ENCODE peak calls at places on chromosomes 7 and 10, in seven cellular contexts. One of them, this sample, is unnamed.

GRCh38 chr10:31669367-31669766 is 259.3 kb downstream of the ARHGAP12 start:
- DNase-seq in activated gamma-delta T cell treated with Interleukin-2 at 50 U/mL for 16 hours: no peak
- DNase-seq in GM23338: no peak
- DNase-seq in ACHN: no peak
- DNase-seq in psoas muscle: no peak
- DNase-seq in glutamatergic neuron: no peak
- DNase-seq in mucosa of descending colon: no peak
- DNase-seq in this sample: no peak

GRCh38 chr10:15324611-15325010 is 46.5 kb downstream of the FAM171A1 start:
- DNase-seq in activated gamma-delta T cell treated with Interleukin-2 at 50 U/mL for 16 hours: no peak
- DNase-seq in ACHN: no peak
- DNase-seq in GM23338: no peak
- DNase-seq in mucosa of descending colon: no peak
- DNase-seq in psoas muscle: no peak
- DNase-seq in glutamatergic neuron: no peak
- DNase-seq in this sample: no peak

GRCh38 chr7:154698726-154699291 is 304.1 kb downstream of the PAXIP1 start:
- DNase-seq in GM23338: no peak
- DNase-seq in psoas muscle: no peak
- DNase-seq in ACHN: peak
- DNase-seq in glutamatergic neuron: no peak
- DNase-seq in mucosa of descending colon: no peak
- DNase-seq in activated gamma-delta T cell treated with Interleukin-2 at 50 U/mL for 16 hours: no peak
- DNase-seq in this sample: no peak

GRCh38 chr7:137670521-137671064 is 176.2 kb downstream of the DGKI start:
- DNase-seq in GM23338: no peak
- DNase-seq in glutamatergic neuron: no peak
- DNase-seq in psoas muscle: no peak
- DNase-seq in activated gamma-delta T cell treated with Interleukin-2 at 50 U/mL for 16 hours: no peak
- DNase-seq in mucosa of descending colon: no peak
- DNase-seq in ACHN: no peak
- DNase-seq in this sample: no peak

GRCh38 chr7:138697535-138698182 is 3.5 kb downstream of the SVOPL start:
- DNase-seq in psoas muscle: no peak
- DNase-seq in activated gamma-delta T cell treated with Interleukin-2 at 50 U/mL for 16 hours: no peak
- DNase-seq in mucosa of descending colon: no peak
- DNase-seq in GM23338: no peak
- DNase-seq in ACHN: no peak
- DNase-seq in glutamatergic neuron: no peak
- DNase-seq in this sample: no peak

GRCh38 chr7:27873981-27874957 is 134.3 kb downstream of the TAX1BP1 start:
- DNase-seq in mucosa of descending colon: peak
- DNase-seq in GM23338: no peak
- DNase-seq in ACHN: peak
- DNase-seq in activated gamma-delta T cell treated with Interleukin-2 at 50 U/mL for 16 hours: no peak
- DNase-seq in psoas muscle: peak
- DNase-seq in glutamatergic neuron: no peak
- DNase-seq in this sample: no peak

GRCh38 chr10:5536486-5536885 is 11.7 kb downstream of the CALML3 start:
- DNase-seq in GM23338: no peak
- DNase-seq in activated gamma-delta T cell treated with Interleukin-2 at 50 U/mL for 16 hours: no peak
- DNase-seq in mucosa of descending colon: no peak
- DNase-seq in glutamatergic neuron: no peak
- DNase-seq in psoas muscle: no peak
- DNase-seq in ACHN: no peak
- DNase-seq in this sample: no peak

GRCh38 chr7:1703475-1704325 is 33.6 kb downstream of the ELFN1 start:
- DNase-seq in activated gamma-delta T cell treated with Interleukin-2 at 50 U/mL for 16 hours: peak
- DNase-seq in ACHN: no peak
- DNase-seq in glutamatergic neuron: no peak
- DNase-seq in psoas muscle: no peak
- DNase-seq in GM23338: peak
- DNase-seq in mucosa of descending colon: no peak
- DNase-seq in this sample: no peak

GRCh38 chr7:98212532-98213041 is 1.3 kb downstream of the BHLHA15 start:
- DNase-seq in psoas muscle: no peak
- DNase-seq in mucosa of descending colon: peak
- DNase-seq in activated gamma-delta T cell treated with Interleukin-2 at 50 U/mL for 16 hours: no peak
- DNase-seq in glutamatergic neuron: no peak
- DNase-seq in ACHN: no peak
- DNase-seq in GM23338: no peak
- DNase-seq in this sample: no peak

GRCh38 chr7:7177044-7177517 is 5.3 kb upstream of the C1GALT1 start:
- DNase-seq in activated gamma-delta T cell treated with Interleukin-2 at 50 U/mL for 16 hours: no peak
- DNase-seq in glutamatergic neuron: no peak
- DNase-seq in GM23338: peak
- DNase-seq in psoas muscle: no peak
- DNase-seq in ACHN: peak
- DNase-seq in mucosa of descending colon: no peak
- DNase-seq in this sample: no peak

GRCh38 chr10:57692255-57692980 is 575.3 kb downstream of the IPMK start:
- DNase-seq in glutamatergic neuron: no peak
- DNase-seq in GM23338: peak
- DNase-seq in psoas muscle: no peak
- DNase-seq in activated gamma-delta T cell treated with Interleukin-2 at 50 U/mL for 16 hours: no peak
- DNase-seq in mucosa of descending colon: no peak
- DNase-seq in ACHN: peak
- DNase-seq in this sample: no peak

GRCh38 chr7:82562716-82563404 is 119.3 kb upstream of the CACNA2D1 start:
- DNase-seq in psoas muscle: no peak
- DNase-seq in mucosa of descending colon: no peak
- DNase-seq in ACHN: peak
- DNase-seq in GM23338: peak
- DNase-seq in activated gamma-delta T cell treated with Interleukin-2 at 50 U/mL for 16 hours: no peak
- DNase-seq in glutamatergic neuron: no peak
- DNase-seq in this sample: no peak

GRCh38 chr10:53997953-53998352 is 803.1 kb downstream of the PCDH15 start:
- DNase-seq in glutamatergic neuron: no peak
- DNase-seq in mucosa of descending colon: no peak
- DNase-seq in psoas muscle: no peak
- DNase-seq in ACHN: peak
- DNase-seq in GM23338: peak
- DNase-seq in activated gamma-delta T cell treated with Interleukin-2 at 50 U/mL for 16 hours: no peak
- DNase-seq in this sample: no peak

GRCh38 chr10:21517134-21517982 is 8.1 kb downstream of the SKIDA1 start:
- DNase-seq in mucosa of descending colon: peak
- DNase-seq in activated gamma-delta T cell treated with Interleukin-2 at 50 U/mL for 16 hours: no peak
- DNase-seq in glutamatergic neuron: peak
- DNase-seq in psoas muscle: peak
- DNase-seq in ACHN: peak
- DNase-seq in GM23338: peak
- DNase-seq in this sample: peak

GRCh38 chr10:31353574-31353973 is 34.6 kb downstream of the ZEB1 start:
- DNase-seq in GM23338: peak
- DNase-seq in ACHN: peak
- DNase-seq in glutamatergic neuron: no peak
- DNase-seq in activated gamma-delta T cell treated with Interleukin-2 at 50 U/mL for 16 hours: no peak
- DNase-seq in psoas muscle: no peak
- DNase-seq in mucosa of descending colon: no peak
- DNase-seq in this sample: no peak

GRCh38 chr10:47285381-47286115 is 14.4 kb upstream of the GDF10 start:
- DNase-seq in ACHN: no peak
- DNase-seq in glutamatergic neuron: no peak
- DNase-seq in psoas muscle: no peak
- DNase-seq in activated gamma-delta T cell treated with Interleukin-2 at 50 U/mL for 16 hours: no peak
- DNase-seq in mucosa of descending colon: no peak
- DNase-seq in GM23338: no peak
- DNase-seq in this sample: peak

GRCh38 chr7:120927454-120928103 is 23.0 kb upstream of the ING3 start:
- DNase-seq in activated gamma-delta T cell treated with Interleukin-2 at 50 U/mL for 16 hours: no peak
- DNase-seq in ACHN: no peak
- DNase-seq in mucosa of descending colon: no peak
- DNase-seq in glutamatergic neuron: no peak
- DNase-seq in psoas muscle: no peak
- DNase-seq in GM23338: no peak
- DNase-seq in this sample: no peak

GRCh38 chr10:1103551-1103950 is 47.4 kb downstream of the WDR37 start:
- DNase-seq in GM23338: no peak
- DNase-seq in glutamatergic neuron: no peak
- DNase-seq in mucosa of descending colon: no peak
- DNase-seq in psoas muscle: no peak
- DNase-seq in ACHN: no peak
- DNase-seq in activated gamma-delta T cell treated with Interleukin-2 at 50 U/mL for 16 hours: no peak
- DNase-seq in this sample: no peak

GRCh38 chr7:101986335-101986734 is 168.9 kb downstream of the CUX1 start:
- DNase-seq in psoas muscle: no peak
- DNase-seq in mucosa of descending colon: no peak
- DNase-seq in glutamatergic neuron: peak
- DNase-seq in ACHN: no peak
- DNase-seq in GM23338: no peak
- DNase-seq in activated gamma-delta T cell treated with Interleukin-2 at 50 U/mL for 16 hours: no peak
- DNase-seq in this sample: no peak

GRCh38 chr7:83060218-83060617 is 102.5 kb downstream of the PCLO start:
- DNase-seq in glutamatergic neuron: peak
- DNase-seq in psoas muscle: no peak
- DNase-seq in mucosa of descending colon: no peak
- DNase-seq in GM23338: no peak
- DNase-seq in activated gamma-delta T cell treated with Interleukin-2 at 50 U/mL for 16 hours: no peak
- DNase-seq in ACHN: no peak
- DNase-seq in this sample: no peak

GRCh38 chr10:94216201-94216600 is 146.5 kb downstream of the NOC3L start:
- DNase-seq in ACHN: no peak
- DNase-seq in GM23338: no peak
- DNase-seq in glutamatergic neuron: no peak
- DNase-seq in psoas muscle: no peak
- DNase-seq in activated gamma-delta T cell treated with Interleukin-2 at 50 U/mL for 16 hours: no peak
- DNase-seq in mucosa of descending colon: no peak
- DNase-seq in this sample: no peak

GRCh38 chr10:1247598-1248261 is 191.5 kb downstream of the WDR37 start:
- DNase-seq in glutamatergic neuron: no peak
- DNase-seq in psoas muscle: peak
- DNase-seq in activated gamma-delta T cell treated with Interleukin-2 at 50 U/mL for 16 hours: no peak
- DNase-seq in GM23338: no peak
- DNase-seq in mucosa of descending colon: no peak
- DNase-seq in ACHN: no peak
- DNase-seq in this sample: no peak

GRCh38 chr7:3673524-3673923 is 372.5 kb downstream of the SDK1 start:
- DNase-seq in glutamatergic neuron: peak
- DNase-seq in ACHN: peak
- DNase-seq in GM23338: peak
- DNase-seq in psoas muscle: no peak
- DNase-seq in activated gamma-delta T cell treated with Interleukin-2 at 50 U/mL for 16 hours: peak
- DNase-seq in mucosa of descending colon: no peak
- DNase-seq in this sample: no peak

GRCh38 chr7:73822319-73823173 is 8.2 kb upstream of the CLDN4 start:
- DNase-seq in psoas muscle: no peak
- DNase-seq in ACHN: peak
- DNase-seq in GM23338: no peak
- DNase-seq in activated gamma-delta T cell treated with Interleukin-2 at 50 U/mL for 16 hours: no peak
- DNase-seq in glutamatergic neuron: no peak
- DNase-seq in mucosa of descending colon: peak
- DNase-seq in this sample: no peak

GRCh38 chr10:45354261-45354660 is 19.8 kb upstream of the ALOX5 start:
- DNase-seq in GM23338: no peak
- DNase-seq in ACHN: no peak
- DNase-seq in glutamatergic neuron: no peak
- DNase-seq in activated gamma-delta T cell treated with Interleukin-2 at 50 U/mL for 16 hours: no peak
- DNase-seq in mucosa of descending colon: no peak
- DNase-seq in psoas muscle: no peak
- DNase-seq in this sample: no peak

GRCh38 chr7:28069788-28070187 is 110.8 kb downstream of the JAZF1 start:
- DNase-seq in glutamatergic neuron: no peak
- DNase-seq in mucosa of descending colon: no peak
- DNase-seq in psoas muscle: peak
- DNase-seq in GM23338: no peak
- DNase-seq in ACHN: no peak
- DNase-seq in activated gamma-delta T cell treated with Interleukin-2 at 50 U/mL for 16 hours: no peak
- DNase-seq in this sample: no peak

GRCh38 chr10:58266826-58267712 is 625 bp downstream of the IPMK start:
- DNase-seq in GM23338: peak
- DNase-seq in glutamatergic neuron: peak
- DNase-seq in ACHN: peak
- DNase-seq in activated gamma-delta T cell treated with Interleukin-2 at 50 U/mL for 16 hours: peak
- DNase-seq in psoas muscle: peak
- DNase-seq in mucosa of descending colon: peak
- DNase-seq in this sample: peak

GRCh38 chr10:96614515-96614914 is 27.7 kb upstream of the TM9SF3 start:
- DNase-seq in glutamatergic neuron: no peak
- DNase-seq in ACHN: peak
- DNase-seq in psoas muscle: no peak
- DNase-seq in activated gamma-delta T cell treated with Interleukin-2 at 50 U/mL for 16 hours: no peak
- DNase-seq in GM23338: no peak
- DNase-seq in mucosa of descending colon: no peak
- DNase-seq in this sample: no peak

GRCh38 chr7:45624392-45624760 is 50.2 kb downstream of the ADCY1 start:
- DNase-seq in GM23338: no peak
- DNase-seq in mucosa of descending colon: no peak
- DNase-seq in glutamatergic neuron: no peak
- DNase-seq in ACHN: no peak
- DNase-seq in activated gamma-delta T cell treated with Interleukin-2 at 50 U/mL for 16 hours: no peak
- DNase-seq in psoas muscle: no peak
- DNase-seq in this sample: no peak

GRCh38 chr7:33981686-33982424 is 76.5 kb downstream of the BMPER start:
- DNase-seq in GM23338: no peak
- DNase-seq in glutamatergic neuron: no peak
- DNase-seq in ACHN: no peak
- DNase-seq in mucosa of descending colon: no peak
- DNase-seq in psoas muscle: no peak
- DNase-seq in activated gamma-delta T cell treated with Interleukin-2 at 50 U/mL for 16 hours: no peak
- DNase-seq in this sample: no peak

GRCh38 chr10:126058104-126058503 is 161.7 kb downstream of the FANK1 start:
- DNase-seq in psoas muscle: no peak
- DNase-seq in mucosa of descending colon: no peak
- DNase-seq in activated gamma-delta T cell treated with Interleukin-2 at 50 U/mL for 16 hours: no peak
- DNase-seq in GM23338: no peak
- DNase-seq in ACHN: no peak
- DNase-seq in glutamatergic neuron: no peak
- DNase-seq in this sample: no peak

GRCh38 chr7:438361-438760 is 81.3 kb downstream of the PDGFA start:
- DNase-seq in mucosa of descending colon: no peak
- DNase-seq in glutamatergic neuron: no peak
- DNase-seq in psoas muscle: no peak
- DNase-seq in ACHN: no peak
- DNase-seq in activated gamma-delta T cell treated with Interleukin-2 at 50 U/mL for 16 hours: no peak
- DNase-seq in GM23338: no peak
- DNase-seq in this sample: no peak

GRCh38 chr7:6652446-6653011 is 15.4 kb downstream of the ZNF316 start:
- DNase-seq in psoas muscle: peak
- DNase-seq in mucosa of descending colon: no peak
- DNase-seq in activated gamma-delta T cell treated with Interleukin-2 at 50 U/mL for 16 hours: no peak
- DNase-seq in glutamatergic neuron: no peak
- DNase-seq in ACHN: no peak
- DNase-seq in GM23338: no peak
- DNase-seq in this sample: no peak

GRCh38 chr10:118504044-118504944 is 91.2 kb downstream of the PRLHR start:
- DNase-seq in activated gamma-delta T cell treated with Interleukin-2 at 50 U/mL for 16 hours: no peak
- DNase-seq in psoas muscle: no peak
- DNase-seq in glutamatergic neuron: no peak
- DNase-seq in ACHN: peak
- DNase-seq in GM23338: peak
- DNase-seq in mucosa of descending colon: no peak
- DNase-seq in this sample: peak

GRCh38 chr10:126375926-126376554 is 12.2 kb downstream of the ADAM12 start:
- DNase-seq in mucosa of descending colon: no peak
- DNase-seq in psoas muscle: no peak
- DNase-seq in ACHN: no peak
- DNase-seq in glutamatergic neuron: no peak
- DNase-seq in activated gamma-delta T cell treated with Interleukin-2 at 50 U/mL for 16 hours: no peak
- DNase-seq in GM23338: no peak
- DNase-seq in this sample: no peak

GRCh38 chr7:4888161-4888560 is 4.6 kb upstream of the RADIL start:
- DNase-seq in glutamatergic neuron: no peak
- DNase-seq in GM23338: no peak
- DNase-seq in psoas muscle: no peak
- DNase-seq in activated gamma-delta T cell treated with Interleukin-2 at 50 U/mL for 16 hours: no peak
- DNase-seq in ACHN: no peak
- DNase-seq in mucosa of descending colon: no peak
- DNase-seq in this sample: no peak

GRCh38 chr7:50336909-50337703 is 32.6 kb downstream of the IKZF1 start:
- DNase-seq in ACHN: no peak
- DNase-seq in activated gamma-delta T cell treated with Interleukin-2 at 50 U/mL for 16 hours: no peak
- DNase-seq in psoas muscle: no peak
- DNase-seq in glutamatergic neuron: no peak
- DNase-seq in mucosa of descending colon: no peak
- DNase-seq in GM23338: no peak
- DNase-seq in this sample: no peak

This sample was measured in vagina.